ENCODE peak calls at places on chromosome 18, in five cellular contexts. T, H, M, F and D are unnamed samples.

GRCh38 chr18:8056723-8057122 is 489.6 kb downstream of the PTPRM start:
- DNase-seq in F (no peak), M (no peak), T (no peak), H (no peak), D (no peak)

GRCh38 chr18:55781481-55781957 is 193.5 kb upstream of the TCF4 start:
- DNase-seq in M (peak), F (no peak), H (no peak), T (no peak), D (no peak)

GRCh38 chr18:76958692-76959341 is 136.5 kb downstream of the ZNF236 start:
- DNase-seq in T (peak), F (no peak), H (no peak), M (no peak), D (no peak)

GRCh38 chr18:32803571-32803970 is 30.7 kb upstream of the KLHL14 start:
- DNase-seq in M (no peak), T (no peak), H (no peak), F (no peak), D (no peak)

GRCh38 chr18:22879279-22879678 is 53.8 kb upstream of the RBBP8 start:
- DNase-seq in T (no peak), H (no peak), M (no peak), F (no peak), D (no peak)

GRCh38 chr18:50836521-50836957 is 16.7 kb upstream of the MRO start:
- DNase-seq in F (no peak), H (no peak), T (peak), M (no peak), D (no peak)

GRCh38 chr18:76395609-76396008 is 99.4 kb downstream of the ZNF516 start:
- DNase-seq in T (no peak), F (no peak), H (no peak), M (no peak), D (peak)

GRCh38 chr18:21064347-21064746 is 47.3 kb downstream of the ROCK1 start:
- DNase-seq in F (no peak), T (no peak), H (no peak), M (no peak), D (no peak)

GRCh38 chr18:6414723-6415362 is at the start of gene L3MBTL4:
- DNase-seq in H (no peak), F (no peak), M (peak), T (peak), D (peak)

GRCh38 chr18:45993441-45993840 is 26.3 kb upstream of the EPG5 start:
- DNase-seq in T (no peak), F (no peak), M (no peak), H (no peak), D (no peak)

GRCh38 chr18:59566507-59566906 is 130.7 kb downstream of the CCBE1 start:
- DNase-seq in H (no peak), T (no peak), F (no peak), M (no peak), D (no peak)

GRCh38 chr18:62584241-62585120 is 61.7 kb downstream of the ZCCHC2 start:
- DNase-seq in M (peak), H (peak), F (peak), T (peak), D (peak)

GRCh38 chr18:3995476-3996102 is 459.5 kb downstream of the DLGAP1 start:
- DNase-seq in H (no peak), F (no peak), M (no peak), T (peak), D (no peak)

GRCh38 chr18:2881490-2882195 is 34.8 kb downstream of the EMILIN2 start:
- DNase-seq in M (peak), F (peak), H (peak), T (no peak), D (no peak)

GRCh38 chr18:1526996-1527395 is 622.3 kb downstream of the ADCYAP1 start:
- DNase-seq in F (no peak), H (no peak), M (no peak), T (no peak), D (no peak)

GRCh38 chr18:32714571-32715148 is 58.2 kb downstream of the KLHL14 start:
- DNase-seq in M (no peak), T (peak), F (no peak), H (no peak), D (no peak)

GRCh38 chr18:74898965-74899364 is 301.3 kb downstream of the ZNF407 start:
- DNase-seq in F (no peak), H (no peak), T (no peak), M (no peak), D (no peak)

GRCh38 chr18:35143615-35144596 is 96.9 kb upstream of the ZNF397 start:
- DNase-seq in M (no peak), H (no peak), F (peak), T (peak), D (no peak)

GRCh38 chr18:21762181-21762772 is 21.7 kb downstream of the MIB1 start:
- DNase-seq in F (no peak), T (no peak), H (no peak), M (no peak), D (no peak)

GRCh38 chr18:37452697-37453385 is 112.8 kb downstream of the CELF4 start:
- DNase-seq in H (no peak), F (no peak), T (no peak), M (no peak), D (no peak)

GRCh38 chr18:37452015-37452414 is 113.6 kb downstream of the CELF4 start:
- DNase-seq in M (no peak), T (no peak), H (no peak), F (no peak), D (no peak)

GRCh38 chr18:37449618-37450017 is 116.0 kb downstream of the CELF4 start:
- DNase-seq in M (no peak), H (no peak), F (no peak), T (no peak), D (no peak)

GRCh38 chr18:37451239-37451825 is 114.3 kb downstream of the CELF4 start:
- DNase-seq in F (no peak), T (no peak), H (no peak), M (no peak), D (no peak)

GRCh38 chr18:37450434-37451133 is 115.0 kb downstream of the CELF4 start:
- DNase-seq in T (peak), H (no peak), F (no peak), M (no peak), D (no peak)
- H3K27ac ChIP-seq in T (no peak), H (no peak), F (no peak), M (no peak), D (peak)

DNA sequence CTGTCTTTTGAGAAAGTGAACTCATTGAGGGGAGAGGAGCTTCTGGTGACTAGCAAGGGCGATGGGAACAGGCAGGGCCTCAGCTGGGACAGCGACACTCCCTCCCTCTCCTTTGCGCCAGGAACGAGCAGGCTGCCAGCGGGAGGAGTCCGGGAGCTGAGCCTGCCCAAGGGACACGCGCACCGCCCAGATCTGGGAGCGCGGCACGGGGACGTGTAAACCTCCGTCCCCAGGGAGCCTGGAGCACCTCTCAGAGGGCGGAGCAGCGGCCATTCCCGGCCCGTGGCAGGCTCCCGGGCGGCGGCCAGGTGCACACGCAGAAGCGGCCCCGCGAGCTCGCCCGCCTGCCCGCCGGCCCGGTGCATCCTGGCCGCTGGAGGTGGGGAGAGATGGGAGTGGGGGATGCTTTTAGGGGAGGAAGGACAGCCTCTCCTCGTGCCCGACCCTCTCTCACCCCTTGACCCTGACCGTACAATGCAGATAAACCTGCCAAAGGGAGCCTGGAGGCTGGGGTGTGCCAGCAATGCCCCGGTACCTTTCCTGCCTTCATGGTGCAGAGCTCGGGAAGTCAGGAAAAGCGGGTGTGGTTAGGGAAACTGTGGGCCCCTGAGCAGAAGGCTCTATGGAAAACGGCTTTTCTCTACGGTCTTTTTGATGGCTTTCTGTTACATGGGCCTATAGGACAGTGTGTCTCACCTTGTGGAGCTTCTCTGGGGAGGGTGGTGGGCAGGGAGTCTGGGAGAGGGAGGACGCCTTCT is 2.2 kb downstream of the AQP4 start:
- DNase-seq in H (no peak), F (no peak), M (peak), T (peak), D (no peak)
- H3K4me3 ChIP-seq in H (peak), F (peak), M (peak), T (no peak), D (peak)

DNA sequence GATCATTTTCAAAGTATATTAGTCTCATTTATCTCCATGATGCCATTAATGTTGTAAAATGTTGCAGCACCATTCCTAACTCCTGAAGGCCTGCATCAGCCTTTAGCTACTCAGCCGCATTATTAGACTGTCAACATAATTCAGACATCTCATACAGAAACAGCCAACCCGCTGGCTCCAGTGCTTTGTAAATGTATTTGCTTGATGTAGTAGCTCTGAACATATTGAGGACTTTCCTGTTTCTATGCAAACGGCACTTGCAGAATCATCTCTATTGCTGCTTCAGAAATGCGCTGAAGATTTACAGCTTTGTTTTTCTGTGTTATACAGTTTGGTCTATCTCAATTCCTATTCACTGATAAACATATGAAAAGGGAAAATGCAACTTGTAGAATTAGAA is 372.2 kb downstream of the DSEL start:
- DNase-seq in M (no peak), F (no peak), H (no peak), T (no peak), D (no peak)
- H3K27ac ChIP-seq in M (no peak), F (no peak), H (no peak), T (no peak), D (no peak)

GRCh38 chr18:73038336-73038735 is 170.5 kb upstream of the NETO1 start:
- DNase-seq in T (no peak), H (no peak), M (no peak), F (no peak), D (no peak)
- H3K4me3 ChIP-seq in T (no peak), H (no peak), M (no peak), F (no peak), D (no peak)

DNA sequence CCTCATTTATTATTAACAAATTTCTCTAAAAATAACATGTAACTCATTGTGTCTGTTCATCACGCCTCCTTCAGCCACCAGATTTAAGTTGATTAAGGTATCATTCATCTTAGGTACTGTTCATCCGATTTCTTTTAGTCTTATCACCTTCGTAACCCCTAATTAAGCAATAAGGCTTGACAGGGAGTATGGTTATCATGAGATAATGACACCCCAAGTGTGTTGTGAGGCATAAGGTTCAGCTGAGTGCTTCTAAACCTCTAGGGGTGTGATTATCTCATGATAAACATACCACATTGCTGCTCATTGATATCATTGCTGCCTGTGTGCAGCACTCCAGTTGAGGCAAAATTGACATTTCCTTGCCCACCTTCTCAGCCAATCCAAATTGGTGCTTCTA is 158.9 kb upstream of the BOD1L2 start:
- DNase-seq in M (no peak), T (no peak), F (no peak), H (no peak), D (no peak)
- H3K27ac ChIP-seq in M (no peak), T (no peak), F (no peak), H (no peak), D (no peak)

DNA sequence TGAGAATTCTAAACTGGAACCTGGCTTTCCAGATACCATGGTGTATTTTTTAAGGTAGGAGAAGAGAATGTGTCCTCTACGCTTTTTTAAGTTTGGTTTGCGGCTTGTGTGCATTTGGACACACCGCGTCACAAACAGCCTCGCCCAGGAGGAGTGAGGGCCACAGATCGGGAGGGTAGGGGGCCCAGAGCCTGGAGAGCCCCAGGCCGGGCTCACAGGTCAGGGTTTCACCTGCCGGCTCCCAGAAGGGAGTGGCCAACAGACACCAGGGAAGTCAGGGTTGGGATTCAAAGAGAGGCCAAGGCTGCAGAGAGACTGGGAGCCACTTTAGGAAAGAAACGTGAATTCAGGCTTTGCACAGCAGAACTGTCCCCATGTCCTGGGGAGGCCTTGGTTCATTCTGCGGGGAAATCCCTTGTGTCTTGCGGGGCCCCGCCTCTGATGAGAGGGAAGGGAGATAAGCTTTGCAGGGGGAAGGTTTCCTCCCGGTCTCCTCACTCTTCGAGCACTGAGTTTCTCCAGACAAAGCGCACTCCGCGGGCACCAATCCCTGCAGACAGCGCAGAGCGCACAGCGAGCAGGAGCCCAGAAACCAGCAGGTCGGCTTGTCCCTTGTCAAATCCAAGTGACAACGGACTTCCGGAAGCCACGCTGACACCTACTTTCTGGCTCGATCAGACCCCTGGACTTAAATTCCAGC is 2.0 kb upstream of the TUBB6 start:
- DNase-seq in H (no peak), M (no peak), F (peak), T (no peak), D (peak)
- H3K4me3 ChIP-seq in H (no peak), M (peak), F (peak), T (no peak), D (no peak)

GRCh38 chr18:5162111-5162510 is 34.9 kb downstream of the AKAIN1 start:
- DNase-seq in M (no peak), F (no peak), H (no peak), T (no peak), D (no peak)

GRCh38 chr18:5173646-5174045 is 23.4 kb downstream of the AKAIN1 start:
- DNase-seq in M (no peak), T (no peak), F (no peak), H (no peak), D (no peak)

GRCh38 chr18:5164903-5165302 is 32.2 kb downstream of the AKAIN1 start:
- DNase-seq in F (no peak), T (no peak), M (no peak), H (no peak), D (no peak)

GRCh38 chr18:5173216-5173615 is 23.8 kb downstream of the AKAIN1 start:
- DNase-seq in H (no peak), T (no peak), F (no peak), M (no peak), D (no peak)

GRCh38 chr18:5167827-5168226 is 29.2 kb downstream of the AKAIN1 start:
- DNase-seq in H (no peak), T (peak), M (no peak), F (no peak), D (no peak)
- H3K27ac ChIP-seq in H (no peak), T (no peak), M (no peak), F (no peak), D (peak)

DNA sequence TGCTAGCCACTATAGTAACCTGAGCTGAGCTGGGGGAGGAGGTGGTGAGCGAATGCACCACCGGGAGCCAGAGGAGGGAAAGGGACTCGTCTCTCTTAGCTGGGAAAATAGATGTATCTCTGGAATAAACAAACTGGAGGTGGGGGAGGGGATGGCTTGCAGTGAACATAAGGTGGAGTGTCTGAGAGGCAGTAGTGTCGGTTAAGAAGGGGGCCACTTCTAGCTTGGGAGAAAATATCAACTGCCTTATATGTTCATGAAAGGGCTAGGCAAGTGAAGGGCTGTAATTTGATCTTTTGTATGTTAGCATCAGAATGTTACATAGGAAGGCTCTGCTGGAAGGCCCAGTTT is 2.2 kb downstream of the SETBP1 start:
- DNase-seq in M (no peak), T (no peak), F (peak), H (no peak), D (no peak)
- H3K4me3 ChIP-seq in M (peak), T (no peak), F (peak), H (peak), D (peak)

GRCh38 chr18:25229080-25229479 is 122.9 kb downstream of the ZNF521 start:
- DNase-seq in F (no peak), H (no peak), M (no peak), T (no peak), D (no peak)

GRCh38 chr18:25229858-25230257 is 122.1 kb downstream of the ZNF521 start:
- DNase-seq in M (no peak), H (no peak), F (no peak), T (no peak), D (no peak)

GRCh38 chr18:25231327-25231691 is 120.7 kb downstream of the ZNF521 start:
- DNase-seq in T (no peak), F (no peak), H (peak), M (no peak), D (no peak)

GRCh38 chr18:25228410-25228809 is 123.6 kb downstream of the ZNF521 start:
- DNase-seq in T (no peak), H (no peak), F (no peak), M (no peak), D (no peak)

DNA sequence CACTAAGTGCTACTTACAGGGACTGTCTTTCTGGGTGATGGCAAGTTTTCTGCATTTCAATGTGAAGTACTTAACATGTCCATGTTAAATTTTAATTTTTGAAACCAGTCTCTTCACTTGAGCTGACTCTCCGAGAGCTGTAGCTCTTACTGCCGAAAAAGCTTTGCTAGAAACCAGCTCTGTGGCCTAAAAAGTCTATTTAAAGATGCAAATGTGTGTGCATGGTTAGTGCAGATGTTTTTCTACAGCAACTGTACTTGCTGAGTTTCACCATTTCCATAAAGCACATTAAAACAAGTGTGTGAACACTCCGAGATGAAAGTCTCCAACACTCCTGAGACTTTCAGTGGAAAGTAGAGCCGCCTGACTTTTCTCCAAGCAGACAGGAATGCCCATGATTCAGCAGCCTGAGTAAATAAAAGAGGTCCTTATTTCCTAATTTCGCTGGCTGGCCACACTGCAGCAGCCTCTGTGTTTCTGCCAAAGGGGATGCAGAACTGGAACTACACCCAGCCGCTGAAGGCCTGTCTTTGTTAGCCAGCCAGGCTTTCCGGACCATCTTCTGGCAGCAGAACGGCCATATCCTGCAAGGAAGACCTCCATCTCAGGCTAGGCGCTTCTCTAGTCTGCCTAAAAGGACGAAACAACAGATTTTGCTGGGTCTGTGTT is 121.2 kb downstream of the ZNF521 start:
- DNase-seq in M (peak), H (peak), T (no peak), F (peak), D (peak)
- H3K27ac ChIP-seq in M (peak), H (peak), T (no peak), F (peak), D (peak)